ENCODE peak calls at places on chromosomes 11 and 22, in eight cellular contexts. G is cardiac muscle cell; X is AG10803; O is activated CD8-positive, alpha-beta T cell treated with anti-CD3 and anti-CD28 coated beads for 36 hours; Q is GM06990; F is Peyer's patch; W is AG09319; B is B cell. J is an unnamed sample.
A peak's percentile ranks its signal among the peaks of the same experiment; 100 is the strongest.

GRCh38 chr11:72685560-72686480 is 11.6 kb upstream of the PDE2A start:
- DNase-seq in G (peak; percentile 77), X (peak; percentile 86), O (peak; percentile 87), Q (no peak), F (no peak), W (no peak), B (no peak), J (no peak)

GRCh38 chr11:100740440-100740839 is 53.4 kb downstream of the ARHGAP42 start:
- DNase-seq in G (peak; percentile 81), X (no peak), O (no peak), Q (no peak), F (no peak), W (no peak), B (no peak), J (no peak)

GRCh38 chr11:64694821-64695365 is 28.1 kb downstream of the NRXN2 start:
- DNase-seq in G (no peak), X (no peak), O (peak; percentile 22), Q (no peak), F (peak; percentile 59), W (no peak), B (peak; percentile 53), J (peak; percentile 67)

GRCh38 chr11:12235945-12236743 is 125.8 kb downstream of the MICAL2 start:
- DNase-seq in G (peak; percentile 78), X (peak; percentile 74), O (peak; percentile 86), Q (no peak), F (peak; percentile 56), W (peak; percentile 83), B (no peak), J (peak; percentile 70)

GRCh38 chr22:20551805-20552449 is 44.5 kb downstream of the MED15 start:
- DNase-seq in G (peak; percentile 19), X (peak; percentile 54), O (peak; percentile 87), Q (no peak), F (no peak), W (no peak), B (no peak), J (no peak)

GRCh38 chr22:20868225-20868944 is 9.6 kb downstream of the SNAP29 start:
- DNase-seq in G (no peak), X (peak; percentile 45), O (no peak), Q (no peak), F (no peak), W (no peak), B (no peak), J (no peak)

GRCh38 chr11:8332196-8332595 is 68.5 kb upstream of the LMO1 start:
- DNase-seq in G (no peak), X (no peak), O (no peak), Q (no peak), F (no peak), W (no peak), B (no peak), J (no peak)

GRCh38 chr22:37325024-37325395 is 42.7 kb downstream of the CYTH4 start:
- DNase-seq in G (no peak), X (no peak), O (no peak), Q (no peak), F (no peak), W (no peak), B (no peak), J (no peak)

GRCh38 chr11:132423266-132423665 is 1052.9 kb downstream of the NTM start:
- DNase-seq in G (no peak), X (no peak), O (no peak), Q (no peak), F (no peak), W (no peak), B (no peak), J (no peak)

GRCh38 chr11:79221417-79222130 is 219.3 kb downstream of the TENM4 start:
- DNase-seq in G (no peak), X (no peak), O (no peak), Q (no peak), F (no peak), W (no peak), B (no peak), J (no peak)

GRCh38 chr22:43411040-43411919 is 534 bp upstream of the MPPED1 start:
- DNase-seq in G (no peak), X (no peak), O (no peak), Q (no peak), F (no peak), W (no peak), B (no peak), J (no peak)

GRCh38 chr11:72668645-72669347 is 5.4 kb downstream of the PDE2A start:
- DNase-seq in G (no peak), X (no peak), O (peak; percentile 91), Q (peak; percentile 71), F (no peak), W (no peak), B (no peak), J (peak; percentile 92)

GRCh38 chr11:16096336-16096735 is 260.0 kb downstream of the SOX6 start:
- DNase-seq in G (peak; percentile 34), X (peak; percentile 26), O (no peak), Q (no peak), F (no peak), W (no peak), B (no peak), J (no peak)

GRCh38 chr11:8732748-8733241 is 50.2 kb downstream of the RPL27A start:
- DNase-seq in G (peak; percentile 87), X (peak; percentile 92), O (no peak), Q (no peak), F (no peak), W (peak; percentile 70), B (no peak), J (no peak)

GRCh38 chr11:30281476-30282288 is 41.2 kb upstream of the ARL14EP start:
- DNase-seq in G (no peak), X (no peak), O (peak; percentile 5), Q (peak; percentile 0), F (no peak), W (no peak), B (no peak), J (no peak)

DNA sequence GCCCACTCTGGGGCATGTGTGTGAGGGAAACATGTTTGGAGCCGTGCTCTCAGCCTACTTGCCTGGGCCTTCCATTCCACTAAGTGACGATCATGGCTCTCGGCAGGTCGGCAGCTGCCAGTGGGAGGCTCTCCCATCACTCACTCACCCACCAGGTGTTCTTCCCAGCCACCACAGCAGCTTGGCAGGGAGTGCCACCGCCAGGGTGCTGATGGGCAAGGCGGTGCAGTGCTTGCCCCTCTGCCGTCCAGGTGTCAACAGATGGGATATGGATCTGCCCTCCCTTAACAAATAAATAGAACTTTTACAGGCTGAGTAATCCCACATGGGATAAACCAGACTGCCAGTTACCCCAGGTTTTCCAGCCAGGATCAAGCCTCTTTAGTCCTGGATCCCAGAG is 205.5 kb upstream of the TMEM45B start:
- DNase-seq in G (no peak), X (no peak), O (no peak), Q (no peak), F (no peak), W (no peak), B (no peak), J (no peak)
- TF ChIP-seq CTCF in G (no peak), X (no peak), O (no peak), Q (no peak), F (no peak), W (no peak), B (no peak), J (no peak)

DNA sequence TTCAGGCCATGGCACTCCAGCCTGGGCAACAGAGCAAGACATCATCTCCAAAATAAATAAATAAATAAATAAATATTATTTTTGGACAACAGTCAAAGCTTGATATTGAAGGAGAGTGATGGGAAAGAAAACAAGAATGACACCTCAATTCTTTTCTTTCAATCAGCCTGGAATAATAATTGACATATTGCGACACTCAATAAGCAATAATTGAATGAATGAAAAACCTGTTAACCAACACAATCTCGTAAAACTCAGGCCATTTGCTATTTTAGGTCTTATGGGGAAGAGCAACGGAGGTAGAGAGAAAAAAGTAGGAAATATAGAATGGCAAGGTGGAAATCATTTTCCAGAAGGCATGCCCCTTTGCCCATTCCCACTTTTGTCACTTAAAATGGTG is 10.5 kb upstream of the RBFOX2 start:
- DNase-seq in G (no peak), X (no peak), O (no peak), Q (no peak), F (no peak), W (no peak), B (no peak), J (no peak)
- TF ChIP-seq CTCF in G (no peak), X (no peak), O (no peak), Q (no peak), F (no peak), W (no peak), B (no peak), J (no peak)

GRCh38 chr11:2293396-2294339 is 8.1 kb downstream of the C11orf21 start:
- DNase-seq in G (no peak), X (no peak), O (no peak), Q (no peak), F (peak; percentile 50), W (no peak), B (no peak), J (no peak)
- TF ChIP-seq CTCF in G (no peak), X (no peak), O (no peak), Q (no peak), F (no peak), W (no peak), B (no peak), J (no peak)

GRCh38 chr22:35454416-35455054 is 54.6 kb downstream of the MCM5 start:
- DNase-seq in G (no peak), X (no peak), O (no peak), Q (no peak), F (no peak), W (no peak), B (no peak), J (no peak)
- TF ChIP-seq CTCF in G (peak; percentile 8), X (peak; percentile 35), O (no peak), Q (no peak), F (no peak), W (peak; percentile 5), B (no peak), J (no peak)

GRCh38 chr11:47451990-47452389 is 3.1 kb upstream of the RAPSN start:
- DNase-seq in G (no peak), X (no peak), O (no peak), Q (no peak), F (no peak), W (no peak), B (no peak), J (no peak)

GRCh38 chr11:47447906-47448305 is 1.0 kb downstream of the RAPSN start:
- DNase-seq in G (no peak), X (no peak), O (no peak), Q (no peak), F (no peak), W (no peak), B (no peak), J (no peak)

GRCh38 chr11:47451436-47451835 is 2.5 kb upstream of the RAPSN start:
- DNase-seq in G (no peak), X (no peak), O (no peak), Q (no peak), F (no peak), W (no peak), B (no peak), J (no peak)

GRCh38 chr11:47448566-47449427 is at the start of gene RAPSN:
- DNase-seq in G (no peak), X (no peak), O (no peak), Q (no peak), F (no peak), W (no peak), B (no peak), J (no peak)

GRCh38 chr11:47449541-47449940 is 605 bp upstream of the RAPSN start:
- DNase-seq in G (no peak), X (no peak), O (no peak), Q (no peak), F (no peak), W (no peak), B (no peak), J (no peak)
- TF ChIP-seq CTCF in G (no peak), X (no peak), O (no peak), Q (no peak), F (no peak), W (no peak), B (no peak), J (no peak)